ENCODE peak calls at places on chromosomes 16 and 17, in nine cellular contexts. G is left lung, A is ascending aorta, D is uterus, W is heart right ventricle, M is neural progenitor cell, U is mesendoderm, E is RWPE2, X is mammary epithelial cell. O is an unnamed sample.

GRCh38 chr17:57994436-57994835 is 6.4 kb upstream of the VEZF1 start:
- DNase-seq in D (no peak), E (no peak), U (no peak), A (no peak), W (no peak), M (no peak), X (no peak), G (no peak), O (no peak)

GRCh38 chr17:41975099-41976083 is 8.8 kb downstream of the CNP start:
- DNase-seq in W (no peak), G (no peak), D (no peak), U (no peak), M (no peak), E (no peak), X (no peak), A (no peak), O (no peak)

GRCh38 chr16:3188925-3189825 is 1.2 kb downstream of the OR1F1 start:
- DNase-seq in W (no peak), M (peak; percentile 75), U (peak; percentile 90), D (no peak), A (no peak), X (peak; percentile 76), G (no peak), E (peak; percentile 73), O (peak; percentile 78)

GRCh38 chr17:78970834-78971763 is 8.6 kb downstream of the LGALS3BP start:
- DNase-seq in A (peak; percentile 28), M (peak; percentile 84), W (peak; percentile 87), X (peak; percentile 47), G (peak; percentile 83), D (peak; percentile 88), U (peak; percentile 85), E (peak; percentile 77), O (peak; percentile 84)

GRCh38 chr16:11759163-11759834 is 16.6 kb upstream of the TXNDC11 start:
- DNase-seq in U (no peak), W (no peak), X (no peak), M (no peak), G (no peak), D (no peak), E (no peak), A (no peak), O (no peak)

GRCh38 chr16:75471723-75472634 is 7.5 kb upstream of the TMEM170A start:
- DNase-seq in X (peak; percentile 55), M (peak; percentile 69), A (no peak), G (no peak), W (peak; percentile 64), E (no peak), D (peak; percentile 61), U (peak; percentile 58), O (peak; percentile 27)

GRCh38 chr17:47275245-47275984 is 21.8 kb downstream of the ITGB3 start:
- DNase-seq in D (peak; percentile 97), W (peak; percentile 89), E (no peak), M (peak; percentile 78), X (peak; percentile 96), U (peak; percentile 89), G (peak; percentile 73), A (peak; percentile 57), O (peak; percentile 84)

GRCh38 chr17:81389585-81389984 is 5.7 kb upstream of the BAHCC1 start:
- DNase-seq in W (no peak), A (no peak), X (no peak), G (no peak), E (no peak), D (no peak), M (no peak), U (no peak), O (no peak)

GRCh38 chr17:21376835-21377690 is 906 bp downstream of the KCNJ12 start:
- DNase-seq in D (no peak), W (no peak), A (no peak), U (peak; percentile 60), M (no peak), G (no peak), E (no peak), X (peak; percentile 23), O (no peak)

GRCh38 chr17:12659500-12659899 is 6.2 kb upstream of the MYOCD start:
- DNase-seq in A (no peak), X (no peak), U (no peak), G (no peak), E (no peak), D (peak; percentile 49), M (no peak), W (no peak), O (no peak)

GRCh38 chr16:12215302-12216105 is 239.0 kb downstream of the SNX29 start:
- DNase-seq in A (no peak), E (no peak), D (no peak), M (peak; percentile 71), U (peak; percentile 46), X (no peak), W (no peak), G (no peak), O (no peak)

GRCh38 chr17:76599699-76600460 is 14.2 kb upstream of the ST6GALNAC2 start:
- DNase-seq in G (no peak), E (no peak), W (no peak), D (no peak), A (no peak), U (no peak), X (peak; percentile 82), M (no peak), O (no peak)

GRCh38 chr17:76601042-76601441 is 15.4 kb upstream of the ST6GALNAC2 start:
- DNase-seq in D (no peak), U (no peak), A (no peak), G (no peak), W (no peak), X (no peak), M (no peak), E (no peak), O (no peak)

GRCh38 chr17:76597156-76598003 is 11.7 kb upstream of the ST6GALNAC2 start:
- DNase-seq in U (no peak), A (no peak), M (no peak), W (no peak), X (peak; percentile 100), D (no peak), G (peak; percentile 64), E (peak; percentile 88), O (no peak)

GRCh38 chr17:76594676-76595075 is 9.0 kb upstream of the ST6GALNAC2 start:
- DNase-seq in G (no peak), E (no peak), U (no peak), W (no peak), M (no peak), D (no peak), A (no peak), X (no peak), O (no peak)

GRCh38 chr17:76598004-76598439 is 12.4 kb upstream of the ST6GALNAC2 start:
- DNase-seq in D (no peak), E (no peak), A (no peak), W (no peak), G (no peak), U (no peak), M (no peak), X (no peak), O (no peak)
- H3K27ac ChIP-seq in D (no peak overlapping the region), E (peak overlapping the region; percentile 40), A (no peak overlapping the region), W (no peak overlapping the region), G (peak overlapping the region; percentile 64), U (no peak overlapping the region), M (no peak overlapping the region), X (peak overlapping the region; percentile 82), O (no peak overlapping the region)

GRCh38 chr17:63441654-63442053 is 4.5 kb downstream of the CYB561 start:
- DNase-seq in U (no peak), E (no peak), G (no peak), X (no peak), D (no peak), W (no peak), A (no peak), M (no peak), O (no peak)

GRCh38 chr17:63439682-63440081 is 6.4 kb downstream of the CYB561 start:
- DNase-seq in W (no peak), G (no peak), U (no peak), M (no peak), D (no peak), X (no peak), A (no peak), E (no peak), O (peak; percentile 78)

GRCh38 chr17:63442074-63442473 is 4.0 kb downstream of the CYB561 start:
- DNase-seq in X (no peak), D (no peak), A (no peak), M (no peak), U (no peak), G (no peak), W (no peak), E (no peak), O (no peak)

GRCh38 chr17:63440127-63440769 is 5.9 kb downstream of the CYB561 start:
- DNase-seq in X (no peak), W (no peak), U (no peak), M (no peak), G (no peak), D (no peak), A (no peak), E (no peak), O (no peak)

GRCh38 chr17:63440770-63441335 is 5.3 kb downstream of the CYB561 start:
- DNase-seq in W (no peak), A (no peak), D (no peak), M (no peak), E (no peak), X (no peak), U (no peak), G (no peak), O (no peak)
- H3K4me1 ChIP-seq in W (peaks cover 54% of the 10 kb centered on the region), A (peaks cover 4% of the 10 kb centered on the region), D (no peaks in the 10 kb centered on the region), M (peaks cover 3% of the 10 kb centered on the region), E (peaks cover 6% of the 10 kb centered on the region), X (peaks cover 9% of the 10 kb centered on the region), U (no peaks in the 10 kb centered on the region), G (peaks cover 75% of the 10 kb centered on the region), O (peaks cover 21% of the 10 kb centered on the region)

GRCh38 chr16:1918890-1919679 is 870 bp upstream of the HS3ST6 start:
- DNase-seq in M (peak; percentile 51), D (no peak), E (peak; percentile 66), X (no peak), G (no peak), W (no peak), A (no peak), U (no peak), O (no peak)
- H3K27me3 ChIP-seq in M (peaks cover 87% of the 10 kb centered on the region), D (peaks cover 12% of the 10 kb centered on the region), E (peaks cover 37% of the 10 kb centered on the region), X (peaks cover 39% of the 10 kb centered on the region), G (peaks cover 97% of the 10 kb centered on the region), W (peaks cover 95% of the 10 kb centered on the region), A (peaks cover 21% of the 10 kb centered on the region), U (peaks cover 34% of the 10 kb centered on the region), O (peaks cover 82% of the 10 kb centered on the region)

GRCh38 chr17:76432004-76432403 is 20.9 kb downstream of the UBE2O start:
- DNase-seq in W (no peak), M (no peak), E (no peak), U (no peak), A (no peak), G (no peak), D (no peak), X (no peak), O (no peak)

GRCh38 chr17:76431509-76431908 is 21.4 kb downstream of the UBE2O start:
- DNase-seq in A (no peak), U (peak; percentile 27), D (no peak), X (no peak), E (no peak), G (no peak), M (no peak), W (no peak), O (no peak)

GRCh38 chr17:76427457-76428231 is 25.3 kb downstream of the UBE2O start:
- DNase-seq in A (no peak), G (no peak), D (no peak), U (no peak), E (no peak), W (no peak), X (no peak), M (no peak), O (peak; percentile 68)

GRCh38 chr17:76426853-76427252 is 26.1 kb downstream of the UBE2O start:
- DNase-seq in U (no peak), X (no peak), E (no peak), M (no peak), A (no peak), D (no peak), G (no peak), W (no peak), O (no peak)

GRCh38 chr17:76428511-76428910 is 24.4 kb downstream of the UBE2O start:
- DNase-seq in X (no peak), M (no peak), U (no peak), E (no peak), W (no peak), A (no peak), G (no peak), D (no peak), O (no peak)
- H3K27ac ChIP-seq in X (no peak overlapping the region), M (no peak overlapping the region), U (no peak overlapping the region), E (no peak overlapping the region), W (peak overlapping the region; percentile 56), A (no peak overlapping the region), G (peak overlapping the region; percentile 21), D (no peak overlapping the region), O (peak overlapping the region; percentile 41)